ENCODE peak calls at places on chromosomes 13 and 19, in seven cellular contexts. J is H9, Y is IMR-90, L is neuronal stem cell, E is mesendoderm, A is H1, N is trophoblast cell. K is an unnamed sample.

GRCh38 chr19:17681505-17682125 is 6.5 kb downstream of the UNC13A start:
- DNase-seq in J (peak), Y (peak), L (no peak), E (peak), A (peak), N (peak), K (peak)

GRCh38 chr13:37023871-37024270 is 23.3 kb downstream of the EXOSC8 start:
- DNase-seq in J (no peak), Y (peak), L (no peak), E (no peak), A (no peak), N (peak), K (peak)

GRCh38 chr19:6071103-6071485 is 39.2 kb downstream of the RFX2 start:
- DNase-seq in J (no peak), Y (peak), L (no peak), E (no peak), A (no peak), N (peak), K (peak)

GRCh38 chr13:44365008-44365407 is 8.6 kb upstream of the SERP2 start:
- DNase-seq in J (no peak), Y (peak), L (no peak), E (peak), A (no peak), N (no peak), K (peak)

GRCh38 chr19:43525836-43526771 is 897 bp downstream of the ETHE1 start:
- DNase-seq in J (peak), Y (peak), L (no peak), E (peak), A (peak), N (peak), K (peak)

GRCh38 chr13:65985632-65986031 is 1244.5 kb downstream of the PCDH9 start:
- DNase-seq in J (peak), Y (no peak), L (no peak), E (peak), A (peak), N (peak), K (no peak)

GRCh38 chr19:33193864-33194362 is at the start of gene LRP3:
- DNase-seq in J (no peak), Y (peak), L (no peak), E (peak), A (no peak), N (peak), K (peak)

GRCh38 chr13:53066411-53066810 is 37.8 kb downstream of the OLFM4 start:
- DNase-seq in J (no peak), Y (no peak), L (no peak), E (no peak), A (no peak), N (no peak), K (no peak)

GRCh38 chr19:3543150-3544053 is 4.4 kb downstream of the TEKTIP1 start:
- DNase-seq in J (no peak), Y (no peak), L (no peak), E (no peak), A (no peak), N (no peak), K (no peak)

GRCh38 chr19:1402411-1403070 is 1.2 kb upstream of the GAMT start:
- DNase-seq in J (no peak), Y (no peak), L (no peak), E (no peak), A (no peak), N (no peak), K (no peak)

GRCh38 chr19:51480590-51480989 is 2.3 kb downstream of the CEACAM18 start:
- DNase-seq in J (peak), Y (no peak), L (no peak), E (peak), A (no peak), N (peak), K (no peak)

GRCh38 chr13:98998831-98999634 is 21.2 kb upstream of the DOCK9 start:
- DNase-seq in J (no peak), Y (no peak), L (no peak), E (no peak), A (no peak), N (peak), K (peak)

GRCh38 chr13:41756198-41756885 is 204.6 kb downstream of the VWA8 start:
- DNase-seq in J (no peak), Y (no peak), L (no peak), E (no peak), A (no peak), N (no peak), K (no peak)

GRCh38 chr19:43490759-43491158 is 13.8 kb downstream of the PHLDB3 start:
- DNase-seq in J (no peak), Y (no peak), L (no peak), E (no peak), A (no peak), N (no peak), K (no peak)

DNA sequence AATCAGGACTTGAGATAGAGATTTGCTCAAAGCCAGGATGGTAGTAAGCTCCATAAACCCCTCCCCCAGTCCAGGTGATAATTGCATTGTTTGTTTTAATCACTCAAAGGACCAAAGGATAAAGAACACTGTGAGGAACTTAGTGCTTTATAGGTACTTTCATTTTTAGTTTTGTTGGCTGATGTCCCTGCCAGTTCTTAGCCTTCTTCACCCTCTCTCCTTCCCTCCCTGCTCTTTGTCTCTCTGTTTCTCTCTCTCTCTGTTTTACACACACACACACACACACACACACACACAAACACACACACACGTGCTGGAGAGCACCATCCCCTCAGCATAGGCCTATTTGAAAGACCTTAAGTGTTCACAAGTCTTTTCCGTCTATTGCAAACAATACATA is 5.2 kb downstream of the FRY start:
- DNase-seq in J (no peak), Y (no peak), L (no peak), E (no peak), A (no peak), N (no peak), K (no peak)
- H2BK5ac ChIP-seq in J (no peak), Y (peak), L (no peak), E (no peak), A (no peak), N (no peak), K (no peak)

DNA sequence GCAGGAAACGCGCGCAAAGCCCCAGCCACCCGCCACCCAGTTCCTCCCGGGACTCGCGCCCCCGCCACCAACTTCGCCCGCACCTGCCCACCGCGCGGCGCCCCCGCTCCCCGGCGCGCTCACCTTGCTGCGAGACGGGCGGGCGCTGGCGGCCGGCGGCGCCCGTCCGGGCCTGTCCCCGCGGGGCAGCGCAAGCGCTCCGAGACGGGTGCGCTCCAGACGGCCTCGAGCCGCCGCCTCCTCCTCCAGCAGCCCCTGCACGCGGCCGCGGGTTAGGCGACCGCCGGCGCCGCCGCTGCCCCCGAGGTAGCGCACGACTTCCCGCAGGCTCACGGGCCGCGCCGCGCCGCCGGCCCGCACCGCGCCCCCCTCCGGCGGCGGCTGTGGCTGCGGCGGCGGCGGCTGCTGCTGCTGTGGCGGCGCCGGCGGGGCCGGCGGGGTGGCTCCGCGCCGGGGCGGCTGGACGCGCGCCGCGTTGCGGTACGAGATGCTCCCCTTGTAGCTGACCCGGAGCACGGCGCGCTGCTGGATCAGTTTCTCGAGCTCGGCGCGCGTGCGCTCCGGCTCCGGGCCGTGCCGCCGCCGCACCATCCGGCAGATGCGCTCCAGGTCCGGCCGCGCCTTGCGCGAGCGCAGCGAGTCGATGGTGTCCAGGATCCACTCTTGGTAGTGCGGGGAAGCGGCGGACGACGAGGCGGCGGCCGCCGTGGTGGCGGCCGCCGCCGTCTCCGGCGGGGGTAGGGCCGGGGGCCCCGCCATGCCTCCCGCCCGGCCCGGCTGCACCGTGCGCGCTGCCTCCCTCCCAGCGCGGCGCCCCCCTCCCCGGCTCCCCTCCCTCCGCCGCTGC is 666 bp downstream of the SAMD1 start:
- DNase-seq in J (no peak), Y (peak), L (peak), E (peak), A (peak), N (peak), K (peak)
- H3K4me2 ChIP-seq in J (peak), Y (peak), L (peak), E (peak), A (peak), N (peak), K (peak)

GRCh38 chr13:110984392-110984791 is 69.5 kb upstream of the ANKRD10 start:
- DNase-seq in J (no peak), Y (peak), L (no peak), E (no peak), A (no peak), N (no peak), K (no peak)
- H2BK5ac ChIP-seq in J (no peak), Y (no peak), L (no peak), E (no peak), A (no peak), N (no peak), K (no peak)

DNA sequence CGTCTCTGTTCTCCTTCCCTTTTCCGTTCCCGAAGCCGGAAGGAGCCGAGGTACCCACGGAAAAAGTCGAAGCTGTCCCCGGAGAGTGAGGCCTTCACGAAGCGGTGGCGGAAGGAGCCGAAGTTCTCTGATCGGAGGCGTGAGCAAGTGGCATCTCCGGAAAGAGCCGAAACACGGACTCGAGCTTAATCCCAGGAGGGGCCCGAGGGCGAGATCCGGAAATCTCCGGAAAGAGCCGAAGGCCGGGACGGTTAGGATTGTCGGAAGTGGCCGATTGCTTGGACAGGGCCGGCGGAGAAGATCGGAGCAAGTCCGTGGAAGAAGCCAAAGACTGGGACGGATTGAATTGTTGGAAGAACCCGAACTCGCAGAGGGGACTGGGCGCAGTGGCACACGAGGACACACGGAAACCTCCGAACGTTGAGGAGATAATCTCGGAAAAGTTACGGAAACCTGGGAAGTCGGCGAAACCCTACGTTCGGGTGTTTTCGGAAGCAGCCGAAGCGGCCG is 457 bp upstream of the U2AF2 start:
- DNase-seq in J (peak), Y (peak), L (peak), E (peak), A (peak), N (peak), K (peak)
- H3K4me2 ChIP-seq in J (peak), Y (peak), L (peak), E (peak), A (peak), N (peak), K (peak)

GRCh38 chr13:20703785-20704458 is 423 bp downstream of the IL17D start:
- DNase-seq in J (peak), Y (peak), L (peak), E (peak), A (peak), N (peak), K (peak)
- H2BK5ac ChIP-seq in J (no peak), Y (no peak), L (no peak), E (no peak), A (no peak), N (no peak), K (no peak)

GRCh38 chr13:89865331-89865833 is 1482.1 kb upstream of the MIR17HG start:
- DNase-seq in J (no peak), Y (no peak), L (no peak), E (no peak), A (no peak), N (no peak), K (no peak)

GRCh38 chr13:89857502-89857901 is 1490.0 kb upstream of the MIR17HG start:
- DNase-seq in J (no peak), Y (no peak), L (no peak), E (no peak), A (no peak), N (no peak), K (no peak)

GRCh38 chr13:89862011-89862690 is 1485.3 kb upstream of the MIR17HG start:
- DNase-seq in J (no peak), Y (no peak), L (no peak), E (no peak), A (no peak), N (no peak), K (no peak)

GRCh38 chr13:89862691-89863036 is 1484.8 kb upstream of the MIR17HG start:
- DNase-seq in J (no peak), Y (no peak), L (no peak), E (no peak), A (no peak), N (no peak), K (no peak)
- H3K4me2 ChIP-seq in J (no peak), Y (no peak), L (no peak), E (no peak), A (no peak), N (no peak), K (no peak)

GRCh38 chr19:57118848-57119247 is 937 bp upstream of the USP29 start:
- DNase-seq in J (no peak), Y (no peak), L (no peak), E (no peak), A (no peak), N (no peak), K (no peak)
- H2BK5ac ChIP-seq in J (no peak), Y (no peak), L (no peak), E (no peak), A (no peak), N (no peak), K (no peak)

K was measured in mesenchymal stem cell.